ENCODE peak calls at places on chromosomes 2 and 18, in four cellular contexts. Y, Z, P and X are unnamed samples. For H3K4me1, the result is how much of the 10 kb centered on the place peaks cover.

GRCh38 chr18:61579581-61579980 is 246.4 kb downstream of the CDH20 start:
- DNase-seq in Y (no peak), P (no peak), Z (no peak), X (no peak)

GRCh38 chr2:20414806-20415205 is 32.1 kb upstream of the RHOB start:
- DNase-seq in P (no peak), Y (no peak), Z (peak), X (no peak)

GRCh38 chr2:45909677-45910191 is 258.3 kb downstream of the PRKCE start:
- DNase-seq in Y (peak), P (peak), Z (no peak), X (no peak)

GRCh38 chr2:109397883-109398282 is 215.9 kb downstream of the SEPTIN10 start:
- DNase-seq in Z (no peak), P (no peak), Y (no peak), X (no peak)

GRCh38 chr2:201784547-201784946 is 3.8 kb upstream of the ALS2 start:
- DNase-seq in Y (no peak), P (no peak), Z (no peak), X (no peak)

GRCh38 chr2:207143474-207144190 is 22.1 kb downstream of the KLF7 start:
- DNase-seq in P (peak), Y (peak), Z (peak), X (peak)

GRCh38 chr2:127680706-127681287 is 5.5 kb upstream of the LIMS2 start:
- DNase-seq in P (no peak), Y (no peak), Z (no peak), X (no peak)

GRCh38 chr2:60472663-60473289 is 80.7 kb downstream of the BCL11A start:
- DNase-seq in P (no peak), Z (no peak), Y (no peak), X (no peak)

GRCh38 chr2:162126145-162126926 is 25.7 kb downstream of the GCG start:
- DNase-seq in P (no peak), Y (no peak), Z (no peak), X (no peak)

GRCh38 chr2:1591461-1591770 is 152.9 kb downstream of the PXDN start:
- DNase-seq in Z (no peak), Y (no peak), P (no peak), X (no peak)

GRCh38 chr2:74917702-74918619 is 40.5 kb upstream of the POLE4 start:
- DNase-seq in Z (peak), Y (no peak), P (no peak), X (no peak)

GRCh38 chr2:235668782-235669181 is 174.9 kb downstream of the AGAP1 start:
- DNase-seq in Y (no peak), P (no peak), Z (no peak), X (no peak)

GRCh38 chr18:79488311-79489047 is 92.7 kb downstream of the NFATC1 start:
- DNase-seq in P (peak), Y (no peak), Z (no peak), X (no peak)

GRCh38 chr18:35707674-35708073 is 126.1 kb downstream of the GALNT1 start:
- DNase-seq in Z (no peak), P (no peak), Y (no peak), X (no peak)

GRCh38 chr2:143205106-143205764 is 76.0 kb downstream of the ARHGAP15 start:
- DNase-seq in P (no peak), Z (no peak), Y (no peak), X (no peak)

GRCh38 chr2:5123597-5124196 is 568.5 kb upstream of the SOX11 start:
- DNase-seq in P (no peak), Y (no peak), Z (no peak), X (no peak)

GRCh38 chr18:2587788-2588187 is 16.4 kb downstream of the NDC80 start:
- DNase-seq in Y (no peak), Z (no peak), P (no peak), X (no peak)

GRCh38 chr2:45616663-45617411 is 5.8 kb upstream of the SRBD1 start:
- DNase-seq in P (no peak), Y (no peak), Z (no peak), X (no peak)

GRCh38 chr2:150175034-150175433 is 312.4 kb downstream of the RND3 start:
- DNase-seq in Y (no peak), P (no peak), Z (no peak), X (no peak)

GRCh38 chr2:189579585-189579984 is 1.0 kb downstream of the SLC40A1 start:
- DNase-seq in Y (no peak), P (peak), Z (no peak), X (no peak)

GRCh38 chr2:189578272-189578671 is 2.3 kb downstream of the SLC40A1 start:
- DNase-seq in Y (no peak), P (no peak), Z (no peak), X (no peak)

GRCh38 chr2:189576361-189576760 is 4.2 kb downstream of the SLC40A1 start:
- DNase-seq in P (no peak), Y (no peak), Z (peak), X (no peak)

GRCh38 chr2:189574793-189575475 is 5.7 kb downstream of the SLC40A1 start:
- DNase-seq in Y (no peak), P (no peak), Z (no peak), X (no peak)

GRCh38 chr2:189577108-189577507 is 3.5 kb downstream of the SLC40A1 start:
- DNase-seq in P (no peak), Z (no peak), Y (no peak), X (no peak)
- H3K4me1 ChIP-seq in P (half or more), Z (under half), Y (under half), X (under half)

GRCh38 chr18:28150925-28151324 is 26.0 kb downstream of the CDH2 start:
- DNase-seq in P (no peak), Z (peak), Y (no peak), X (no peak)

GRCh38 chr18:28151434-28151833 is 25.5 kb downstream of the CDH2 start:
- DNase-seq in P (no peak), Z (no peak), Y (no peak), X (no peak)

GRCh38 chr18:28149810-28150420 is 27.0 kb downstream of the CDH2 start:
- DNase-seq in Y (no peak), P (no peak), Z (no peak), X (no peak)

GRCh38 chr18:28152354-28152753 is 24.6 kb downstream of the CDH2 start:
- DNase-seq in P (no peak), Z (peak), Y (no peak), X (no peak)

GRCh38 chr18:28153485-28154065 is 23.4 kb downstream of the CDH2 start:
- DNase-seq in Z (no peak), Y (no peak), P (no peak), X (no peak)
- H3K4me3 ChIP-seq in Z (no peak), Y (no peak), P (no peak), X (no peak)

GRCh38 chr2:26609839-26610277 is 31.3 kb downstream of the CIB4 start:
- DNase-seq in Y (no peak), Z (no peak), P (no peak), X (no peak)
- H3K4me1 ChIP-seq in Y (under half), Z (under half), P (under half), X (under half)

GRCh38 chr18:56000041-56000440 is 412.0 kb upstream of the TCF4 start:
- DNase-seq in Z (no peak), Y (no peak), P (no peak), X (no peak)

GRCh38 chr18:55999641-56000040 is 411.6 kb upstream of the TCF4 start:
- DNase-seq in Z (no peak), Y (no peak), P (no peak), X (no peak)

GRCh38 chr18:55997156-55997561 is 409.2 kb upstream of the TCF4 start:
- DNase-seq in Y (no peak), Z (peak), P (no peak), X (no peak)

GRCh38 chr18:55996726-55997125 is 408.7 kb upstream of the TCF4 start:
- DNase-seq in Y (no peak), P (no peak), Z (no peak), X (no peak)

DNA sequence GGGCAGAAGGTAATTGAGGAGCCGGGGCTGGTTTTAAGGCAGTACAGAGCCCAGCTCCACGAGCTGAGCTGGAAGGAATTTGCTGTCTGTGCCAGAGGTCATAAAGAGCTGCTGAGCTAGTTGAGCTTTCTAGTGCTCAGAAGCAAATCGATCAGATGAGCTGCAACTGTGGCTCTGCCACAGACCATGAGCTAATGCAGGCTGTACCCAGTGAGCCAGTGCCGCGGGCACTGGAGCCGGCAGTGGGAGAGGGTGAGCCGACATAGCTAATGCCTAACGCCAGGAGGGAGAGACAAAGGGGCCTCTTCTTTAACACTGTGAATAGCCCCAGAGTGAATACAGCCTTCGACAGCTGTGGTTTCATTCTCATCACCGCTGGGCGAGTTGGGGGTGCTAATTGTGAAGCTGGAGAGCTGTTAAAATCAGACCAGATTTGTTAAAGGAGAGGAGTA is 410.1 kb upstream of the TCF4 start:
- DNase-seq in P (peak), Y (no peak), Z (peak), X (no peak)
- H3K4me3 ChIP-seq in P (no peak), Y (peak), Z (no peak), X (no peak)

DNA sequence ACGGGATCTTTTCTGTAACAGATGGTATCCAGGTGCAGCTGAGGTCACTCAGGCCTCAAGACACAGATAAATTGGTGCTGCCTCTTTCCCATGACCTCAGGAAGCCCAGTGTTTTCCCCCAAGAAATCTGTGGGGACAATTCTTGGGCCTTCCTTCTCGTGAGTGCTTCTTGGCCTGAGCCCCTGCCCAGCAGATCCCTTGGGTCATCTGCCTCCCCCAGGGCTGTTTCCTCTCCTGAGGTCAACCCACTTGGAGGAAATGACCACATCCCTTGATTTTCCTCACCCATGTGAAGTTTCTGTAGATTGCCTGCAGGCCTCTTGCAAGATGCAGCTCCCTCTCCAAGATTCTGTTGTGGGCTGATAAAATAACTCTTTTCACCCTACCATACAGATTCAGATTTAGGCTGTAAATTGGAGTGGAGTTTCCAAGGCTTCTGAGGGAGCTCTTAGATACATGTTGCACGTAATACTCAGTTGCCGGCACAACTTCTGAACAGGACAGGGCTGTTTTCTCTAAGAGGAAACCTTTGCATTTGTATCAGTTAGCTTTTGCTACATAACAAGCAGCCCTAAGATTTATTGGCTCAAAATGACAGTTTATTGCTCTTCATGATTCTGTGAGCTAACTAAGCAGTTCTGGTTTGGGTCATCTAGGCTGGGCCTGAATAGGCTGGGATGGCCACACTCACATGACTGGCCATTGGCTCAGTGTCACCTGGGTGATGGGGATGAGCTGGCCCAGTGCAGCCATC is 13.1 kb downstream of the ZAP70 start:
- DNase-seq in Z (no peak), P (no peak), Y (no peak), X (no peak)
- H3K4me1 ChIP-seq in Z (under half), P (under half), Y (under half), X (under half)

DNA sequence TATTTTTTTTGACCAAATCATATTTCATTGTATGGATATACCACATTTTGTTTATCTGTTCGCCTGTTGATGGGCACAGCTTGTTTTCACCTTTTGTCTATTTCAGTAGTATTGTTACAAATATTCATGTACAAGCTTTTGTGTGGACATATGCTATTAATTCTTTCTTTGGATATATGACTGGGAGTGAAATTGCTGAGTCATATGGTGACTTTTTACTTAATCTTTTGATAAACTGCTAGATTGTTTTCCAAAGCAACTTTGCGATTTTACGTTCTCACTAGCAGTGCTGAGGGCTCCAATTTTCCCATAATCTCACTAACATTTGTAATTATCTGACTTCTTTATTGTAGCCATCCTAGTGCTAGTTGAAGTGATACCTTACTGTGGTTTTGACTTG is 112.4 kb downstream of the CD8B2 start:
- DNase-seq in Z (no peak), P (no peak), Y (no peak), X (no peak)
- H3K4me3 ChIP-seq in Z (no peak), P (no peak), Y (no peak), X (no peak)

DNA sequence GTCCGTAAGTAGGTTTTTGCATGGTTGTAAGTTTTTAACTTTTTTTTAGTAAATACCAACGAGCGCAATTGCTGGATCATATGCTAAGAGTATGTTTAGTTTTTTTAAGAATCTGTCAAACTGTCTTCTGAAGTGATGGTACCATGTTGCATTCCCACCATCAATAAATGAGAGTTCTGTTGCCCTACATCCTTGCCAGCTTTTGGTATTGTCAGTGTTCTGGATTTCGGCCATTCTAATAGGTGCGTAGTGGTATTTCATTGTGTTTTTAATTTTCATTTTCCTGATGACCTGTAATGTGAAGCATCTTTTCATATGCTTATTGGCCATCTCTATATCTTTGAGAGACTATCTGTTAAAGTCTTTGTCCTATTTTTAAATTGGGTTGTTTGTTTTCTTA is 114.3 kb downstream of the LDLRAD4 start:
- DNase-seq in Y (no peak), P (no peak), Z (no peak), X (no peak)
- H3K4me1 ChIP-seq in Y (under half), P (under half), Z (under half), X (under half)

GRCh38 chr2:55213822-55214221 is 18.3 kb downstream of the CLHC1 start:
- DNase-seq in P (no peak), Y (no peak), Z (peak), X (no peak)
- H3K4me3 ChIP-seq in P (no peak), Y (no peak), Z (no peak), X (no peak)

GRCh38 chr18:48076461-48076860 is 146.0 kb upstream of the SMAD2 start:
- DNase-seq in Z (no peak), Y (no peak), P (no peak), X (no peak)
- H3K4me1 ChIP-seq in Z (under half), Y (under half), P (under half), X (under half)

DNA sequence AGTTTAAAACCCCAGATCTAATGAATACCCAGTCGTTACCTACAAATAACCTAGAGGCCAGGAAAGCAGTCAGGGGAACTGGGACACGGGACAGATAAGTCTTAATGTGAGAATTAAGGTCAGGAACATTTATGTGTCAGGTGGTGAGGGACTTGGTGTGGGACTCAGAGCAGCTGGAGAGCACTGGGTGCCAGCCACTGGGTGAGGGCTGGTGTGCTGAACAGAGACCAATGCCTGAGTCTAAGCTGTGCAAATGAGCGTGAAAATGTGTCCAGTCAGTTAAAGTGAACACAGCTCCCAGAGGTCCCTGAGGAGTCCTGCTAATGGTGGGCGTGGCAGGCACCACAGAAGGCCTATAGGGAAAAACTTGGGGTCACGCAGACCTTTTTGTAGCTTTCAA is 225.9 kb downstream of the C1D start:
- DNase-seq in P (peak), Y (no peak), Z (no peak), X (no peak)
- H3K4me3 ChIP-seq in P (no peak), Y (no peak), Z (no peak), X (no peak)